ENCODE peak calls at places on chromosomes 3 and 15, in ten cellular contexts. One of them, this sample, is unnamed.

GRCh38 chr15:51629612-51630011 is 7.0 kb upstream of the DMXL2 start:
- DNase-seq in left lung: no peak
- DNase-seq in IMR-90: no peak
- DNase-seq in psoas muscle: no peak
- DNase-seq in right atrium auricular region: no peak
- DNase-seq in HCT116: no peak
- DNase-seq in cardiac muscle cell: no peak
- DNase-seq in CD8-positive, alpha-beta T cell: no peak
- DNase-seq in substantia nigra: no peak
- DNase-seq in HepG2: no peak
- DNase-seq in this sample: peak; percentile 4

GRCh38 chr3:116966649-116967048 is 257.1 kb downstream of the TUSC7 start:
- DNase-seq in HepG2: no peak
- DNase-seq in right atrium auricular region: no peak
- DNase-seq in CD8-positive, alpha-beta T cell: no peak
- DNase-seq in IMR-90: peak; percentile 16
- DNase-seq in psoas muscle: no peak
- DNase-seq in substantia nigra: no peak
- DNase-seq in left lung: no peak
- DNase-seq in HCT116: no peak
- DNase-seq in cardiac muscle cell: no peak
- DNase-seq in this sample: no peak

GRCh38 chr15:91988071-91988470 is 134.6 kb downstream of the SLCO3A1 start:
- DNase-seq in CD8-positive, alpha-beta T cell: no peak
- DNase-seq in HCT116: no peak
- DNase-seq in cardiac muscle cell: no peak
- DNase-seq in substantia nigra: no peak
- DNase-seq in right atrium auricular region: no peak
- DNase-seq in IMR-90: no peak
- DNase-seq in psoas muscle: no peak
- DNase-seq in HepG2: no peak
- DNase-seq in left lung: no peak
- DNase-seq in this sample: no peak

GRCh38 chr3:94171954-94172353 is 109.1 kb downstream of the NSUN3 start:
- DNase-seq in HepG2: no peak
- DNase-seq in right atrium auricular region: no peak
- DNase-seq in CD8-positive, alpha-beta T cell: no peak
- DNase-seq in cardiac muscle cell: no peak
- DNase-seq in IMR-90: no peak
- DNase-seq in psoas muscle: no peak
- DNase-seq in left lung: no peak
- DNase-seq in HCT116: no peak
- DNase-seq in substantia nigra: no peak
- DNase-seq in this sample: no peak

GRCh38 chr3:123082370-123083065 is 15.7 kb downstream of the PDIA5 start:
- DNase-seq in HepG2: no peak
- DNase-seq in right atrium auricular region: no peak
- DNase-seq in IMR-90: no peak
- DNase-seq in cardiac muscle cell: no peak
- DNase-seq in psoas muscle: no peak
- DNase-seq in substantia nigra: no peak
- DNase-seq in CD8-positive, alpha-beta T cell: no peak
- DNase-seq in left lung: no peak
- DNase-seq in HCT116: no peak
- DNase-seq in this sample: no peak

GRCh38 chr3:13325092-13325491 is 95.0 kb downstream of the NUP210 start:
- DNase-seq in cardiac muscle cell: no peak
- DNase-seq in right atrium auricular region: no peak
- DNase-seq in CD8-positive, alpha-beta T cell: no peak
- DNase-seq in substantia nigra: no peak
- DNase-seq in left lung: no peak
- DNase-seq in HCT116: no peak
- DNase-seq in psoas muscle: no peak
- DNase-seq in HepG2: no peak
- DNase-seq in IMR-90: no peak
- DNase-seq in this sample: no peak

GRCh38 chr3:50671331-50671730 is 3.4 kb upstream of the DOCK3 start:
- DNase-seq in right atrium auricular region: peak; percentile 52
- DNase-seq in left lung: peak; percentile 52
- DNase-seq in substantia nigra: no peak
- DNase-seq in HCT116: peak; percentile 56
- DNase-seq in CD8-positive, alpha-beta T cell: no peak
- DNase-seq in IMR-90: peak; percentile 74
- DNase-seq in cardiac muscle cell: no peak
- DNase-seq in psoas muscle: no peak
- DNase-seq in HepG2: no peak
- DNase-seq in this sample: no peak

GRCh38 chr3:183318846-183319770 is 66.1 kb downstream of the B3GNT5 start:
- DNase-seq in left lung: no peak
- DNase-seq in IMR-90: no peak
- DNase-seq in psoas muscle: no peak
- DNase-seq in cardiac muscle cell: no peak
- DNase-seq in CD8-positive, alpha-beta T cell: no peak
- DNase-seq in HCT116: no peak
- DNase-seq in substantia nigra: no peak
- DNase-seq in right atrium auricular region: no peak
- DNase-seq in HepG2: no peak
- DNase-seq in this sample: no peak

DNA sequence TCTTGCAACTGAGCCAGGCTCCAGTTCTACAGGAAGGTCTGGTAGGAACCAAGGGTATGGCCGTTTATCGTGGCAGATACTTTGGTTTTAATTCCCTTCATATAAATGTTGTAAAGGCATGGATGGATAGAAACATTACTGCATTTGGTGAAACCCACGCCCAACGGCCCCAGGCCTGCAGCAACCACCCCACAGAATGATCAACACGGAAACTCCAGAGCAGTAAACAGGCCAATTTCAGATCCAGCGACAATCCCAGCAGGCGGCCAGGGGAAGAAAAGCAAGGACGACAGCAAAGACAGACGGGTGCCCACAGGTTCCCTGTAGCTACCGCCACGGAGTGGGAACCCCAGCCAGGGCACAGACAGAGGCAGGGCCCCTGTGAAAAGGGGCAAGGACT is 32.6 kb upstream of the PCSK6 start:
- DNase-seq in IMR-90: no peak
- DNase-seq in HepG2: no peak
- DNase-seq in cardiac muscle cell: no peak
- DNase-seq in left lung: no peak
- DNase-seq in substantia nigra: no peak
- DNase-seq in psoas muscle: no peak
- DNase-seq in right atrium auricular region: no peak
- DNase-seq in CD8-positive, alpha-beta T cell: no peak
- DNase-seq in HCT116: no peak
- DNase-seq in this sample: no peak
- H3K27ac ChIP-seq in IMR-90: no peak overlapping the region
- H3K27ac ChIP-seq in HepG2: no peak overlapping the region
- H3K27ac ChIP-seq in cardiac muscle cell: no peak overlapping the region
- H3K27ac ChIP-seq in left lung: no peak overlapping the region
- H3K27ac ChIP-seq in substantia nigra: peak overlapping the region; percentile 97
- H3K27ac ChIP-seq in psoas muscle: no peak overlapping the region
- H3K27ac ChIP-seq in right atrium auricular region: no peak overlapping the region
- H3K27ac ChIP-seq in CD8-positive, alpha-beta T cell: no peak overlapping the region
- H3K27ac ChIP-seq in HCT116: no peak overlapping the region
- H3K27ac ChIP-seq in this sample: no peak overlapping the region

GRCh38 chr3:149577801-149578200 is 80.0 kb downstream of the WWTR1 start:
- DNase-seq in left lung: no peak
- DNase-seq in cardiac muscle cell: no peak
- DNase-seq in substantia nigra: no peak
- DNase-seq in right atrium auricular region: no peak
- DNase-seq in IMR-90: no peak
- DNase-seq in HCT116: no peak
- DNase-seq in HepG2: no peak
- DNase-seq in psoas muscle: no peak
- DNase-seq in CD8-positive, alpha-beta T cell: no peak
- DNase-seq in this sample: no peak
- H3K27ac ChIP-seq in left lung: no peak overlapping the region
- H3K27ac ChIP-seq in cardiac muscle cell: peak overlapping the region; percentile 10
- H3K27ac ChIP-seq in substantia nigra: no peak overlapping the region
- H3K27ac ChIP-seq in right atrium auricular region: no peak overlapping the region
- H3K27ac ChIP-seq in IMR-90: peak overlapping the region; percentile 5
- H3K27ac ChIP-seq in HCT116: peak overlapping the region; percentile 99
- H3K27ac ChIP-seq in HepG2: no peak overlapping the region
- H3K27ac ChIP-seq in psoas muscle: peak overlapping the region; percentile 88
- H3K27ac ChIP-seq in CD8-positive, alpha-beta T cell: no peak overlapping the region
- H3K27ac ChIP-seq in this sample: no peak overlapping the region

GRCh38 chr15:73997986-73998385 is 3.5 kb downstream of the PML start:
- DNase-seq in left lung: no peak
- DNase-seq in HCT116: no peak
- DNase-seq in right atrium auricular region: no peak
- DNase-seq in CD8-positive, alpha-beta T cell: no peak
- DNase-seq in substantia nigra: no peak
- DNase-seq in psoas muscle: no peak
- DNase-seq in cardiac muscle cell: no peak
- DNase-seq in IMR-90: no peak
- DNase-seq in HepG2: no peak
- DNase-seq in this sample: no peak
- H3K27ac ChIP-seq in left lung: peak overlapping the region; percentile 93
- H3K27ac ChIP-seq in HCT116: no peak overlapping the region
- H3K27ac ChIP-seq in right atrium auricular region: no peak overlapping the region
- H3K27ac ChIP-seq in CD8-positive, alpha-beta T cell: no peak overlapping the region
- H3K27ac ChIP-seq in substantia nigra: no peak overlapping the region
- H3K27ac ChIP-seq in psoas muscle: no peak overlapping the region
- H3K27ac ChIP-seq in cardiac muscle cell: no peak overlapping the region
- H3K27ac ChIP-seq in IMR-90: no peak overlapping the region
- H3K27ac ChIP-seq in HepG2: no peak overlapping the region
- H3K27ac ChIP-seq in this sample: no peak overlapping the region

GRCh38 chr3:191141728-191142127 is 57.3 kb upstream of the OSTN start:
- DNase-seq in substantia nigra: no peak
- DNase-seq in HCT116: peak; percentile 76
- DNase-seq in HepG2: no peak
- DNase-seq in IMR-90: peak; percentile 94
- DNase-seq in CD8-positive, alpha-beta T cell: no peak
- DNase-seq in psoas muscle: no peak
- DNase-seq in left lung: no peak
- DNase-seq in cardiac muscle cell: no peak
- DNase-seq in right atrium auricular region: no peak
- DNase-seq in this sample: no peak
- H3K27ac ChIP-seq in substantia nigra: no peak overlapping the region
- H3K27ac ChIP-seq in HCT116: no peak overlapping the region
- H3K27ac ChIP-seq in HepG2: no peak overlapping the region
- H3K27ac ChIP-seq in IMR-90: peak overlapping the region; percentile 46
- H3K27ac ChIP-seq in CD8-positive, alpha-beta T cell: no peak overlapping the region
- H3K27ac ChIP-seq in psoas muscle: no peak overlapping the region
- H3K27ac ChIP-seq in left lung: no peak overlapping the region
- H3K27ac ChIP-seq in cardiac muscle cell: no peak overlapping the region
- H3K27ac ChIP-seq in right atrium auricular region: no peak overlapping the region
- H3K27ac ChIP-seq in this sample: no peak overlapping the region

GRCh38 chr3:12224181-12225147 is 64.4 kb upstream of the PPARG start:
- DNase-seq in HCT116: no peak
- DNase-seq in IMR-90: peak; percentile 49
- DNase-seq in cardiac muscle cell: no peak
- DNase-seq in substantia nigra: no peak
- DNase-seq in psoas muscle: no peak
- DNase-seq in right atrium auricular region: no peak
- DNase-seq in left lung: no peak
- DNase-seq in HepG2: peak; percentile 46
- DNase-seq in CD8-positive, alpha-beta T cell: no peak
- DNase-seq in this sample: no peak
- H3K27ac ChIP-seq in HCT116: no peak overlapping the region
- H3K27ac ChIP-seq in IMR-90: no peak overlapping the region
- H3K27ac ChIP-seq in cardiac muscle cell: no peak overlapping the region
- H3K27ac ChIP-seq in substantia nigra: no peak overlapping the region
- H3K27ac ChIP-seq in psoas muscle: no peak overlapping the region
- H3K27ac ChIP-seq in right atrium auricular region: no peak overlapping the region
- H3K27ac ChIP-seq in left lung: no peak overlapping the region
- H3K27ac ChIP-seq in HepG2: no peak overlapping the region
- H3K27ac ChIP-seq in CD8-positive, alpha-beta T cell: no peak overlapping the region
- H3K27ac ChIP-seq in this sample: no peak overlapping the region

GRCh38 chr3:4355401-4356224 is 52.4 kb downstream of the SETMAR start:
- DNase-seq in CD8-positive, alpha-beta T cell: no peak
- DNase-seq in psoas muscle: peak; percentile 35
- DNase-seq in HepG2: peak; percentile 24
- DNase-seq in right atrium auricular region: no peak
- DNase-seq in IMR-90: no peak
- DNase-seq in left lung: no peak
- DNase-seq in HCT116: no peak
- DNase-seq in cardiac muscle cell: peak; percentile 32
- DNase-seq in substantia nigra: no peak
- DNase-seq in this sample: no peak
- H3K27ac ChIP-seq in CD8-positive, alpha-beta T cell: no peak overlapping the region
- H3K27ac ChIP-seq in psoas muscle: no peak overlapping the region
- H3K27ac ChIP-seq in HepG2: peak overlapping the region; percentile 52
- H3K27ac ChIP-seq in right atrium auricular region: peak overlapping the region; percentile 12
- H3K27ac ChIP-seq in IMR-90: no peak overlapping the region
- H3K27ac ChIP-seq in left lung: no peak overlapping the region
- H3K27ac ChIP-seq in HCT116: no peak overlapping the region
- H3K27ac ChIP-seq in cardiac muscle cell: peak overlapping the region; percentile 26
- H3K27ac ChIP-seq in substantia nigra: no peak overlapping the region
- H3K27ac ChIP-seq in this sample: no peak overlapping the region

GRCh38 chr3:47405820-47406761 is 25.3 kb downstream of the PTPN23 start:
- DNase-seq in left lung: no peak
- DNase-seq in psoas muscle: no peak
- DNase-seq in substantia nigra: no peak
- DNase-seq in HCT116: no peak
- DNase-seq in CD8-positive, alpha-beta T cell: no peak
- DNase-seq in IMR-90: no peak
- DNase-seq in right atrium auricular region: no peak
- DNase-seq in HepG2: no peak
- DNase-seq in cardiac muscle cell: no peak
- DNase-seq in this sample: no peak

GRCh38 chr3:47406762-47407149 is 25.9 kb downstream of the PTPN23 start:
- DNase-seq in HepG2: no peak
- DNase-seq in CD8-positive, alpha-beta T cell: no peak
- DNase-seq in cardiac muscle cell: no peak
- DNase-seq in psoas muscle: no peak
- DNase-seq in right atrium auricular region: no peak
- DNase-seq in left lung: no peak
- DNase-seq in IMR-90: no peak
- DNase-seq in substantia nigra: no peak
- DNase-seq in HCT116: no peak
- DNase-seq in this sample: no peak

GRCh38 chr3:47404420-47404819 is 23.6 kb downstream of the PTPN23 start:
- DNase-seq in left lung: no peak
- DNase-seq in substantia nigra: no peak
- DNase-seq in IMR-90: no peak
- DNase-seq in cardiac muscle cell: no peak
- DNase-seq in psoas muscle: peak; percentile 16
- DNase-seq in HepG2: no peak
- DNase-seq in HCT116: no peak
- DNase-seq in CD8-positive, alpha-beta T cell: no peak
- DNase-seq in right atrium auricular region: no peak
- DNase-seq in this sample: no peak

GRCh38 chr3:47407896-47408838 is 27.3 kb downstream of the PTPN23 start:
- DNase-seq in IMR-90: no peak
- DNase-seq in substantia nigra: no peak
- DNase-seq in right atrium auricular region: no peak
- DNase-seq in CD8-positive, alpha-beta T cell: no peak
- DNase-seq in cardiac muscle cell: no peak
- DNase-seq in left lung: no peak
- DNase-seq in HCT116: no peak
- DNase-seq in psoas muscle: peak; percentile 17
- DNase-seq in HepG2: no peak
- DNase-seq in this sample: no peak

GRCh38 chr3:47404955-47405790 is 24.4 kb downstream of the PTPN23 start:
- DNase-seq in right atrium auricular region: no peak
- DNase-seq in left lung: no peak
- DNase-seq in IMR-90: no peak
- DNase-seq in psoas muscle: peak; percentile 35
- DNase-seq in HepG2: no peak
- DNase-seq in HCT116: no peak
- DNase-seq in substantia nigra: no peak
- DNase-seq in CD8-positive, alpha-beta T cell: no peak
- DNase-seq in cardiac muscle cell: peak; percentile 32
- DNase-seq in this sample: no peak
- H3K27ac ChIP-seq in right atrium auricular region: peak overlapping the region; percentile 71
- H3K27ac ChIP-seq in left lung: no peak overlapping the region
- H3K27ac ChIP-seq in IMR-90: no peak overlapping the region
- H3K27ac ChIP-seq in psoas muscle: no peak overlapping the region
- H3K27ac ChIP-seq in HepG2: peak overlapping the region; percentile 9
- H3K27ac ChIP-seq in HCT116: no peak overlapping the region
- H3K27ac ChIP-seq in substantia nigra: peak overlapping the region; percentile 91
- H3K27ac ChIP-seq in CD8-positive, alpha-beta T cell: no peak overlapping the region
- H3K27ac ChIP-seq in cardiac muscle cell: peak overlapping the region; percentile 35
- H3K27ac ChIP-seq in this sample: peak overlapping the region; percentile 28